ENCODE peak calls at places on chromosomes 16 and 17, in five cellular contexts. J, R, T, U and W are unnamed samples.

GRCh38 chr16:12203780-12204351 is 227.3 kb downstream of the SNX29 start:
- DNase-seq in J (no peak), R (no peak), T (peak; percentile 27), U (no peak), W (no peak)

GRCh38 chr17:13650096-13650675 is 48.5 kb upstream of the HS3ST3A1 start:
- DNase-seq in J (no peak), R (no peak), T (no peak), U (no peak), W (no peak)

GRCh38 chr17:29016635-29017034 is 10.8 kb upstream of the SEZ6 start:
- DNase-seq in J (no peak), R (no peak), T (no peak), U (no peak), W (no peak)

GRCh38 chr17:57260325-57261083 is 4.2 kb downstream of the MSI2 start:
- DNase-seq in J (no peak), R (no peak), T (no peak), U (no peak), W (no peak)

GRCh38 chr16:85211247-85211910 is 99.1 kb upstream of the CIBAR2 start:
- DNase-seq in J (no peak), R (no peak), T (no peak), U (no peak), W (no peak)

GRCh38 chr16:20675488-20676267 is 21.8 kb downstream of the ACSM1 start:
- DNase-seq in J (no peak), R (no peak), T (peak; percentile 21), U (no peak), W (no peak)

GRCh38 chr17:76161113-76161512 is 20.1 kb upstream of the FOXJ1 start:
- DNase-seq in J (no peak), R (no peak), T (no peak), U (no peak), W (no peak)

GRCh38 chr16:23771642-23772041 is 16.8 kb downstream of the CHP2 start:
- DNase-seq in J (no peak), R (no peak), T (no peak), U (no peak), W (no peak)

GRCh38 chr16:74201561-74201960 is 95.1 kb upstream of the PSMD7 start:
- DNase-seq in J (no peak), R (no peak), T (no peak), U (no peak), W (peak; percentile 6)

GRCh38 chr16:50580180-50580771 is 32.1 kb downstream of the NKD1 start:
- DNase-seq in J (no peak), R (no peak), T (no peak), U (no peak), W (no peak)